ENCODE peak calls at places on chromosomes 2 and 18, in six cellular contexts. One of them, this sample, is unnamed. For H3K4me1, the result is how much of the 10 kb centered on the place peaks cover.

GRCh38 chr2:240929364-240930095 is 23.4 kb downstream of the CROCC2 start:
- DNase-seq in heart right ventricle: no peak
- DNase-seq in breast epithelium: peak
- DNase-seq in transverse colon: peak
- DNase-seq in A549: no peak
- DNase-seq in upper lobe of right lung: peak
- DNase-seq in this sample: no peak

GRCh38 chr18:54813305-54813704 is 15.0 kb upstream of the RAB27B start:
- DNase-seq in breast epithelium: no peak
- DNase-seq in heart right ventricle: no peak
- DNase-seq in upper lobe of right lung: no peak
- DNase-seq in A549: no peak
- DNase-seq in transverse colon: no peak
- DNase-seq in this sample: no peak

GRCh38 chr2:96136123-96136720 is 2.1 kb downstream of the ASTL start:
- DNase-seq in A549: no peak
- DNase-seq in upper lobe of right lung: no peak
- DNase-seq in breast epithelium: no peak
- DNase-seq in heart right ventricle: no peak
- DNase-seq in transverse colon: no peak
- DNase-seq in this sample: no peak

GRCh38 chr2:48131503-48132293 is 225.4 kb upstream of the FBXO11 start:
- DNase-seq in upper lobe of right lung: no peak
- DNase-seq in A549: no peak
- DNase-seq in breast epithelium: no peak
- DNase-seq in heart right ventricle: no peak
- DNase-seq in transverse colon: no peak
- DNase-seq in this sample: no peak

GRCh38 chr18:33495278-33495677 is 54.8 kb upstream of the CCDC178 start:
- DNase-seq in upper lobe of right lung: no peak
- DNase-seq in breast epithelium: no peak
- DNase-seq in transverse colon: no peak
- DNase-seq in heart right ventricle: no peak
- DNase-seq in A549: peak
- DNase-seq in this sample: no peak

GRCh38 chr2:96547751-96548161 is 11.2 kb downstream of the ARID5A start:
- DNase-seq in breast epithelium: no peak
- DNase-seq in A549: no peak
- DNase-seq in upper lobe of right lung: no peak
- DNase-seq in heart right ventricle: no peak
- DNase-seq in transverse colon: peak
- DNase-seq in this sample: no peak

GRCh38 chr2:113827426-113827825 is 62.5 kb upstream of the ACTR3 start:
- DNase-seq in transverse colon: no peak
- DNase-seq in breast epithelium: no peak
- DNase-seq in upper lobe of right lung: no peak
- DNase-seq in A549: no peak
- DNase-seq in heart right ventricle: no peak
- DNase-seq in this sample: no peak

GRCh38 chr2:232476791-232477190 is 10.8 kb downstream of the ECEL1 start:
- DNase-seq in heart right ventricle: no peak
- DNase-seq in upper lobe of right lung: peak
- DNase-seq in transverse colon: no peak
- DNase-seq in breast epithelium: no peak
- DNase-seq in A549: no peak
- DNase-seq in this sample: no peak

GRCh38 chr18:76444436-76445105 is 50.5 kb downstream of the ZNF516 start:
- DNase-seq in upper lobe of right lung: no peak
- DNase-seq in A549: no peak
- DNase-seq in heart right ventricle: no peak
- DNase-seq in breast epithelium: no peak
- DNase-seq in transverse colon: no peak
- DNase-seq in this sample: no peak

GRCh38 chr2:231297108-231297908 is 98.2 kb upstream of the B3GNT7 start:
- DNase-seq in transverse colon: peak
- DNase-seq in heart right ventricle: peak
- DNase-seq in breast epithelium: no peak
- DNase-seq in A549: peak
- DNase-seq in upper lobe of right lung: peak
- DNase-seq in this sample: no peak

GRCh38 chr2:237059155-237059875 is 26.4 kb upstream of the COPS8 start:
- DNase-seq in heart right ventricle: no peak
- DNase-seq in breast epithelium: no peak
- DNase-seq in transverse colon: no peak
- DNase-seq in upper lobe of right lung: no peak
- DNase-seq in A549: no peak
- DNase-seq in this sample: no peak

GRCh38 chr2:184006998-184007397 is 591.3 kb upstream of the ZNF804A start:
- DNase-seq in upper lobe of right lung: no peak
- DNase-seq in transverse colon: peak
- DNase-seq in heart right ventricle: no peak
- DNase-seq in A549: no peak
- DNase-seq in breast epithelium: no peak
- DNase-seq in this sample: no peak

GRCh38 chr18:3593381-3593903 is 143.5 kb downstream of the TGIF1 start:
- DNase-seq in A549: peak
- DNase-seq in breast epithelium: peak
- DNase-seq in heart right ventricle: no peak
- DNase-seq in upper lobe of right lung: no peak
- DNase-seq in transverse colon: no peak
- DNase-seq in this sample: peak

GRCh38 chr2:1055014-1055595 is 104.5 kb downstream of the SNTG2 start:
- DNase-seq in heart right ventricle: no peak
- DNase-seq in upper lobe of right lung: no peak
- DNase-seq in transverse colon: no peak
- DNase-seq in A549: no peak
- DNase-seq in breast epithelium: no peak
- DNase-seq in this sample: no peak

GRCh38 chr2:45237850-45238542 is 228.7 kb upstream of the SIX2 start:
- DNase-seq in transverse colon: no peak
- DNase-seq in heart right ventricle: no peak
- DNase-seq in upper lobe of right lung: no peak
- DNase-seq in A549: peak
- DNase-seq in breast epithelium: no peak
- DNase-seq in this sample: no peak

GRCh38 chr18:79914614-79915160 is 36.8 kb downstream of the SLC66A2 start:
- DNase-seq in A549: no peak
- DNase-seq in upper lobe of right lung: no peak
- DNase-seq in heart right ventricle: no peak
- DNase-seq in breast epithelium: peak
- DNase-seq in transverse colon: no peak
- DNase-seq in this sample: no peak

GRCh38 chr2:26765475-26766200 is 1.6 kb downstream of the SLC35F6 start:
- DNase-seq in A549: no peak
- DNase-seq in breast epithelium: no peak
- DNase-seq in upper lobe of right lung: no peak
- DNase-seq in heart right ventricle: no peak
- DNase-seq in transverse colon: no peak
- DNase-seq in this sample: no peak

GRCh38 chr2:235712176-235712575 is 218.3 kb downstream of the AGAP1 start:
- DNase-seq in upper lobe of right lung: no peak
- DNase-seq in transverse colon: no peak
- DNase-seq in heart right ventricle: no peak
- DNase-seq in A549: no peak
- DNase-seq in breast epithelium: no peak
- DNase-seq in this sample: no peak

GRCh38 chr2:147945660-147946059 is 74.9 kb downstream of the ORC4 start:
- DNase-seq in A549: no peak
- DNase-seq in transverse colon: no peak
- DNase-seq in upper lobe of right lung: no peak
- DNase-seq in breast epithelium: no peak
- DNase-seq in heart right ventricle: no peak
- DNase-seq in this sample: no peak

GRCh38 chr18:11990541-11990940 is 9.2 kb downstream of the IMPA2 start:
- DNase-seq in transverse colon: no peak
- DNase-seq in breast epithelium: no peak
- DNase-seq in heart right ventricle: no peak
- DNase-seq in A549: no peak
- DNase-seq in upper lobe of right lung: no peak
- DNase-seq in this sample: no peak

GRCh38 chr2:86750240-86750839 is 30.2 kb downstream of the RMND5A start:
- DNase-seq in upper lobe of right lung: no peak
- DNase-seq in breast epithelium: no peak
- DNase-seq in transverse colon: no peak
- DNase-seq in A549: peak
- DNase-seq in heart right ventricle: no peak
- DNase-seq in this sample: no peak

GRCh38 chr2:100814453-100814852 is 5.5 kb upstream of the NPAS2 start:
- DNase-seq in transverse colon: peak
- DNase-seq in A549: no peak
- DNase-seq in upper lobe of right lung: no peak
- DNase-seq in heart right ventricle: no peak
- DNase-seq in breast epithelium: no peak
- DNase-seq in this sample: no peak

GRCh38 chr2:11656671-11657101 is 13.3 kb downstream of the NTSR2 start:
- DNase-seq in breast epithelium: no peak
- DNase-seq in heart right ventricle: no peak
- DNase-seq in upper lobe of right lung: no peak
- DNase-seq in transverse colon: peak
- DNase-seq in A549: no peak
- DNase-seq in this sample: no peak

GRCh38 chr2:116769515-116769914 is 1045.0 kb upstream of the DDX18 start:
- DNase-seq in heart right ventricle: no peak
- DNase-seq in breast epithelium: no peak
- DNase-seq in upper lobe of right lung: no peak
- DNase-seq in transverse colon: no peak
- DNase-seq in A549: no peak
- DNase-seq in this sample: no peak
- H3K27ac ChIP-seq in heart right ventricle: no peak
- H3K27ac ChIP-seq in breast epithelium: no peak
- H3K27ac ChIP-seq in upper lobe of right lung: no peak
- H3K27ac ChIP-seq in transverse colon: no peak
- H3K27ac ChIP-seq in A549: no peak
- H3K27ac ChIP-seq in this sample: no peak

GRCh38 chr18:70468861-70469570 is 180.2 kb downstream of the SOCS6 start:
- DNase-seq in heart right ventricle: no peak
- DNase-seq in transverse colon: no peak
- DNase-seq in A549: no peak
- DNase-seq in upper lobe of right lung: no peak
- DNase-seq in breast epithelium: no peak
- DNase-seq in this sample: no peak

GRCh38 chr18:70462078-70462439 is 173.2 kb downstream of the SOCS6 start:
- DNase-seq in A549: no peak
- DNase-seq in transverse colon: no peak
- DNase-seq in breast epithelium: no peak
- DNase-seq in heart right ventricle: no peak
- DNase-seq in upper lobe of right lung: no peak
- DNase-seq in this sample: no peak

GRCh38 chr18:70461323-70462077 is 172.7 kb downstream of the SOCS6 start:
- DNase-seq in upper lobe of right lung: no peak
- DNase-seq in heart right ventricle: no peak
- DNase-seq in breast epithelium: no peak
- DNase-seq in transverse colon: no peak
- DNase-seq in A549: no peak
- DNase-seq in this sample: no peak

GRCh38 chr18:70463085-70463484 is 174.2 kb downstream of the SOCS6 start:
- DNase-seq in transverse colon: no peak
- DNase-seq in heart right ventricle: no peak
- DNase-seq in A549: no peak
- DNase-seq in upper lobe of right lung: no peak
- DNase-seq in breast epithelium: no peak
- DNase-seq in this sample: no peak

DNA sequence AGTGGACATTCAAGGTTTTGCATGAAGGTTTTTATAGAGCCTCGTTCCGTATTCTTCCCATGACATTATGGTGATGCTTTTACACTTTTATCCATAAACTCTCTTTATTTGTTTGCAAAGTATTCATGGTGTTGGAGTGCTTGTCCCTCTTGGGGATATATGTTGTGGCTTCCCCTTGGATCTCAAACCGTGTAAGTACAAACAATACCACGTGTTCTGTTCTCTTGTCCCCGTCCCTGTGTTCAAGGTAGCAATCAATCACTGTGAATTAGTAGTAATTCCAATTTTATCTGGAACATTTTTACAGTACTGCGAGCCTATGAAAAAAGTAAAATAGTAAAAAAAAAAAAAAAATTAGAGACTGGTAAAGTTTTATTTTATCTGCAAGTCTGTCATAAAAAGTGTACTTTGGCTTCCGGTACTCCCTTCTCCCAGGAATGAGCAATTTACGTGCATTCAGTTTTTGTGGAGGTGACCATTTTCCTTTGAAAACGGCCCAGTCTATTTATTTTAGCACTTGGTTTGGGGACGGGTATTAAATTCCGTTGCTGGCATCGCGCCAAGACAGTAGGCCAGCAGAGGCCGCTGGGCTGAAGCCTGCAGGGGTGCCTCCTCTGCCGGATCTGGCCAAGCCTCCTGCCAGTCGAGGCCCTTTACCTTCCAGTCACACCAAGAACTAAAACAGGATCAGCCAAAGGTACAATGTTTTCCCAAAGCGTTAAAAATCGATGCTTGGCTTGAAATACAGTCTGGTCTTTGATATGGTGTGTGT is 175.7 kb downstream of the SOCS6 start:
- DNase-seq in transverse colon: peak
- DNase-seq in heart right ventricle: peak
- DNase-seq in upper lobe of right lung: peak
- DNase-seq in breast epithelium: peak
- DNase-seq in A549: peak
- DNase-seq in this sample: peak
- TF ChIP-seq CTCF in transverse colon: no peak
- TF ChIP-seq CTCF in heart right ventricle: no peak
- TF ChIP-seq CTCF in upper lobe of right lung: peak
- TF ChIP-seq CTCF in breast epithelium: no peak
- TF ChIP-seq CTCF in A549: peak
- TF ChIP-seq CTCF in this sample: peak

GRCh38 chr2:37766087-37766486 is 94.6 kb upstream of the CDC42EP3 start:
- DNase-seq in transverse colon: no peak
- DNase-seq in breast epithelium: no peak
- DNase-seq in A549: peak
- DNase-seq in upper lobe of right lung: no peak
- DNase-seq in heart right ventricle: no peak
- DNase-seq in this sample: no peak

GRCh38 chr2:37764739-37765138 is 93.3 kb upstream of the CDC42EP3 start:
- DNase-seq in A549: no peak
- DNase-seq in heart right ventricle: no peak
- DNase-seq in breast epithelium: no peak
- DNase-seq in upper lobe of right lung: no peak
- DNase-seq in transverse colon: no peak
- DNase-seq in this sample: no peak

GRCh38 chr2:37768491-37768925 is 97.1 kb upstream of the CDC42EP3 start:
- DNase-seq in A549: peak
- DNase-seq in upper lobe of right lung: no peak
- DNase-seq in heart right ventricle: peak
- DNase-seq in transverse colon: no peak
- DNase-seq in breast epithelium: peak
- DNase-seq in this sample: peak

GRCh38 chr2:37764108-37764507 is 92.7 kb upstream of the CDC42EP3 start:
- DNase-seq in breast epithelium: no peak
- DNase-seq in A549: no peak
- DNase-seq in transverse colon: no peak
- DNase-seq in heart right ventricle: no peak
- DNase-seq in upper lobe of right lung: no peak
- DNase-seq in this sample: no peak

GRCh38 chr2:37767051-37767450 is 95.6 kb upstream of the CDC42EP3 start:
- DNase-seq in A549: no peak
- DNase-seq in upper lobe of right lung: no peak
- DNase-seq in heart right ventricle: no peak
- DNase-seq in transverse colon: no peak
- DNase-seq in breast epithelium: no peak
- DNase-seq in this sample: no peak
- H3K4me1 ChIP-seq in A549: half or more
- H3K4me1 ChIP-seq in upper lobe of right lung: under half
- H3K4me1 ChIP-seq in heart right ventricle: under half
- H3K4me1 ChIP-seq in transverse colon: under half
- H3K4me1 ChIP-seq in breast epithelium: under half
- H3K4me1 ChIP-seq in this sample: under half

GRCh38 chr2:225487901-225488416 is 88.4 kb downstream of the NYAP2 start:
- DNase-seq in A549: no peak
- DNase-seq in transverse colon: no peak
- DNase-seq in heart right ventricle: no peak
- DNase-seq in upper lobe of right lung: no peak
- DNase-seq in breast epithelium: no peak
- DNase-seq in this sample: no peak
- H3K27ac ChIP-seq in A549: no peak
- H3K27ac ChIP-seq in transverse colon: no peak
- H3K27ac ChIP-seq in heart right ventricle: no peak
- H3K27ac ChIP-seq in upper lobe of right lung: no peak
- H3K27ac ChIP-seq in breast epithelium: no peak
- H3K27ac ChIP-seq in this sample: no peak